ENCODE peak calls at places on chromosome 17, in eight cellular contexts. A, M, F, U, X, V, Z and I are unnamed samples.

GRCh38 chr17:36212958-36213357 is 2.1 kb downstream of the CCL4L2 start:
- DNase-seq in A (no peak), M (no peak), F (no peak), U (no peak), X (no peak), V (peak), Z (no peak), I (no peak)

GRCh38 chr17:75455896-75456416 is 479 bp upstream of the TMEM94 start:
- DNase-seq in A (no peak), M (no peak), F (no peak), U (no peak), X (no peak), V (no peak), Z (no peak), I (no peak)

GRCh38 chr17:7988750-7989178 is 13.7 kb upstream of the GUCY2D start:
- DNase-seq in A (peak), M (no peak), F (peak), U (peak), X (peak), V (no peak), Z (peak), I (peak)

GRCh38 chr17:37713028-37713431 is 31.8 kb downstream of the HNF1B start:
- DNase-seq in A (no peak), M (no peak), F (peak), U (no peak), X (peak), V (no peak), Z (no peak), I (peak)

GRCh38 chr17:32240745-32241144 is 24.9 kb upstream of the RHBDL3 start:
- DNase-seq in A (peak), M (no peak), F (no peak), U (no peak), X (no peak), V (peak), Z (no peak), I (no peak)

GRCh38 chr17:29567362-29568330 is 809 bp upstream of the ABHD15 start:
- DNase-seq in A (peak), M (peak), F (peak), U (no peak), X (peak), V (peak), Z (peak), I (peak)

GRCh38 chr17:31562447-31562846 is 171.0 kb downstream of the RAB11FIP4 start:
- DNase-seq in A (no peak), M (no peak), F (no peak), U (no peak), X (no peak), V (no peak), Z (no peak), I (no peak)

GRCh38 chr17:3558603-3559269 is 1.1 kb upstream of the TRPV3 start:
- DNase-seq in A (no peak), M (peak), F (peak), U (peak), X (no peak), V (peak), Z (no peak), I (peak)

GRCh38 chr17:45677770-45678169 is 106.3 kb upstream of the CRHR1 start:
- DNase-seq in A (no peak), M (no peak), F (no peak), U (no peak), X (peak), V (no peak), Z (no peak), I (no peak)

GRCh38 chr17:50529849-50530248 is 2.7 kb upstream of the EPN3 start:
- DNase-seq in A (no peak), M (no peak), F (no peak), U (no peak), X (no peak), V (no peak), Z (no peak), I (no peak)

GRCh38 chr17:75313941-75314550 is 24.8 kb upstream of the SLC25A19 start:
- DNase-seq in A (no peak), M (no peak), F (no peak), U (no peak), X (no peak), V (no peak), Z (no peak), I (no peak)

GRCh38 chr17:81735181-81736102 is 23.4 kb downstream of the SLC25A10 start:
- DNase-seq in A (no peak), M (no peak), F (peak), U (no peak), X (peak), V (peak), Z (no peak), I (peak)

GRCh38 chr17:63275968-63276349 is 170.1 kb downstream of the CYB561 start:
- DNase-seq in A (no peak), M (no peak), F (no peak), U (no peak), X (no peak), V (no peak), Z (no peak), I (no peak)

GRCh38 chr17:28756025-28756804 is 12.4 kb downstream of the TRAF4 start:
- DNase-seq in A (peak), M (no peak), F (no peak), U (no peak), X (no peak), V (no peak), Z (no peak), I (no peak)

GRCh38 chr17:58330544-58330996 is 2.0 kb upstream of the TSPOAP1 start:
- DNase-seq in A (no peak), M (no peak), F (no peak), U (no peak), X (no peak), V (no peak), Z (no peak), I (no peak)

GRCh38 chr17:12596961-12597360 is 68.7 kb upstream of the MYOCD start:
- DNase-seq in A (no peak), M (no peak), F (no peak), U (no peak), X (no peak), V (no peak), Z (no peak), I (no peak)

GRCh38 chr17:8964801-8965393 is 610 bp downstream of the PIK3R5 start:
- DNase-seq in A (peak), M (no peak), F (peak), U (no peak), X (no peak), V (no peak), Z (peak), I (no peak)

GRCh38 chr17:1480747-1481465 is 11.6 kb downstream of the MYO1C start:
- DNase-seq in A (no peak), M (no peak), F (no peak), U (no peak), X (no peak), V (no peak), Z (no peak), I (no peak)

GRCh38 chr17:30219833-30220232 is 15.7 kb downstream of the SLC6A4 start:
- DNase-seq in A (no peak), M (no peak), F (peak), U (no peak), X (no peak), V (no peak), Z (no peak), I (no peak)

GRCh38 chr17:9818760-9819159 is 3.1 kb downstream of the GSG1L2 start:
- DNase-seq in A (no peak), M (no peak), F (no peak), U (no peak), X (no peak), V (no peak), Z (no peak), I (no peak)